ENCODE peak calls at places on chromosomes 16 and 17, in ten cellular contexts. I is HCT116; H is SK-N-SH; K is fibroblast of lung; L is retinal pigment epithelial cell; O is cardiac fibroblast; J is Jurkat, Clone E6-1; Q is aorta; E is lower leg skin; M is Panc1. V is an unnamed sample.

GRCh38 chr16:29645699-29646187 is 17.3 kb upstream of the SPN start:
- DNase-seq in I (peak; percentile 49), H (peak; percentile 63), K (no peak), L (no peak), O (peak; percentile 41), J (peak; percentile 56), Q (peak; percentile 25), E (no peak), M (no peak), V (no peak)

GRCh38 chr17:53472586-53472985 is 350.1 kb upstream of the KIF2B start:
- DNase-seq in I (no peak), H (no peak), K (peak; percentile 40), L (peak; percentile 34), O (peak; percentile 7), J (no peak), Q (no peak), E (no peak), M (no peak), V (no peak)

GRCh38 chr17:50133769-50134099 is 3.8 kb upstream of the SAMD14 start:
- DNase-seq in I (no peak), H (no peak), K (no peak), L (no peak), O (no peak), J (no peak), Q (no peak), E (no peak), M (no peak), V (no peak)

GRCh38 chr16:66750279-66751134 is 902 bp downstream of the DYNC1LI2 start:
- DNase-seq in I (no peak), H (no peak), K (no peak), L (no peak), O (peak; percentile 13), J (peak; percentile 24), Q (no peak), E (no peak), M (no peak), V (no peak)

GRCh38 chr17:7857724-7858486 is at the start of gene CYB5D1:
- DNase-seq in I (peak; percentile 94), H (peak; percentile 80), K (peak; percentile 92), L (no peak), O (peak; percentile 97), J (peak; percentile 92), Q (peak; percentile 94), E (peak; percentile 98), M (peak; percentile 98), V (peak; percentile 85)

GRCh38 chr17:49316889-49317288 is 45.2 kb downstream of the ZNF652 start:
- DNase-seq in I (no peak), H (no peak), K (no peak), L (no peak), O (no peak), J (no peak), Q (no peak), E (no peak), M (no peak), V (no peak)

GRCh38 chr17:19002805-19003542 is 1.6 kb downstream of the FAM83G start:
- DNase-seq in I (no peak), H (no peak), K (peak; percentile 77), L (no peak), O (peak; percentile 65), J (no peak), Q (no peak), E (no peak), M (no peak), V (no peak)

GRCh38 chr17:79944821-79945391 is 90.8 kb downstream of the TBC1D16 start:
- DNase-seq in I (no peak), H (peak; percentile 35), K (no peak), L (no peak), O (no peak), J (no peak), Q (peak; percentile 46), E (peak; percentile 84), M (no peak), V (no peak)

GRCh38 chr16:15682105-15682570 is 32.1 kb downstream of the NDE1 start:
- DNase-seq in I (peak; percentile 33), H (no peak), K (peak; percentile 68), L (peak; percentile 63), O (peak; percentile 86), J (peak; percentile 32), Q (peak; percentile 76), E (no peak), M (peak; percentile 86), V (peak; percentile 55)

GRCh38 chr16:53821957-53822625 is 118.1 kb downstream of the FTO start:
- DNase-seq in I (no peak), H (no peak), K (peak; percentile 91), L (no peak), O (peak; percentile 89), J (no peak), Q (no peak), E (no peak), M (no peak), V (no peak)

GRCh38 chr16:676565-677297 is 1.3 kb downstream of the RHBDL1 start:
- DNase-seq in I (no peak), H (no peak), K (no peak), L (no peak), O (no peak), J (no peak), Q (no peak), E (peak; percentile 93), M (no peak), V (no peak)

GRCh38 chr16:48613061-48613957 is 3.3 kb upstream of the N4BP1 start:
- DNase-seq in I (no peak), H (no peak), K (no peak), L (no peak), O (peak; percentile 35), J (peak; percentile 80), Q (no peak), E (peak; percentile 61), M (no peak), V (no peak)

GRCh38 chr17:77594416-77595209 is 363.9 kb upstream of the TNRC6C start:
- DNase-seq in I (no peak), H (no peak), K (no peak), L (no peak), O (no peak), J (peak; percentile 54), Q (peak; percentile 14), E (peak; percentile 77), M (no peak), V (no peak)

GRCh38 chr17:17900615-17901520 is 64.1 kb upstream of the SREBF1 start:
- DNase-seq in I (peak; percentile 78), H (peak; percentile 77), K (peak; percentile 95), L (peak; percentile 77), O (peak; percentile 95), J (no peak), Q (peak; percentile 89), E (peak; percentile 96), M (no peak), V (peak; percentile 99)

GRCh38 chr17:75475144-75475835 is 18.9 kb downstream of the TMEM94 start:
- DNase-seq in I (no peak), H (no peak), K (peak; percentile 30), L (no peak), O (peak; percentile 18), J (no peak), Q (no peak), E (no peak), M (no peak), V (no peak)

GRCh38 chr16:68272501-68273209 is 8.3 kb downstream of the SLC7A6 start:
- DNase-seq in I (no peak), H (no peak), K (no peak), L (no peak), O (no peak), J (no peak), Q (no peak), E (no peak), M (no peak), V (no peak)

GRCh38 chr16:88881090-88881580 is 14.7 kb upstream of the PABPN1L start:
- DNase-seq in I (no peak), H (no peak), K (no peak), L (no peak), O (no peak), J (no peak), Q (no peak), E (no peak), M (no peak), V (no peak)
- H3K4me3 ChIP-seq in I (no peak overlapping the region), H (no peak overlapping the region), K (no peak overlapping the region), L (no peak overlapping the region), O (no peak overlapping the region), J (no peak overlapping the region), Q (no peak overlapping the region), E (no peak overlapping the region), M (no peak overlapping the region), V (no peak overlapping the region)

DNA sequence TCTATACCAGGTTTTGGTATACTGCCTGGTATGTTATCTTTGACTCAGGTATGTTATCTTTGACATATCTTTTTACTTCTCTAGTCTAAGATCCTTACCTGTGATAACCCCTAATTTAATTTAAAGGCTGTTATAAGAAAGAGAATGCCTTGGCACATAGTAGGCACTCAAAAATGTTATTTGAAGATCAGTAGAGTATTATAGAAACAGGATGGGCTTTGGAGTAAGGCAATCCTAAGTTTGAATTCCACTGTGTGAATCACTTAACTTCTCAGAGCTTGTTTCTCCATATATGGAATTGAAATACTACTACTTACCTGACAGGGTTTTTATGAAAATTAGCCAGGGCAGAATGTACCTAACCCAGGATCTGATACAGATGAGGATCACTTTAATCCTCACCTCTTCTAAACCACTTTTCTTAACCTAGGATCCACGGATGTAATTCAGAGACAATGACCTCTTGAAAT is 1.2 kb downstream of the BRIP1 start:
- DNase-seq in I (no peak), H (no peak), K (peak; percentile 57), L (no peak), O (peak; percentile 53), J (no peak), Q (no peak), E (no peak), M (no peak), V (no peak)
- H3K4me3 ChIP-seq in I (peak overlapping the region; percentile 82), H (peak overlapping the region; percentile 95), K (peak overlapping the region; percentile 96), L (peak overlapping the region; percentile 87), O (no peak overlapping the region), J (peak overlapping the region; percentile 90), Q (no peak overlapping the region), E (no peak overlapping the region), M (peak overlapping the region; percentile 93), V (peak overlapping the region; percentile 77)

GRCh38 chr16:26727801-26728200 is 338.9 kb upstream of the C16orf82 start:
- DNase-seq in I (no peak), H (no peak), K (no peak), L (no peak), O (no peak), J (no peak), Q (no peak), E (no peak), M (no peak), V (no peak)
- H3K4me3 ChIP-seq in I (no peak overlapping the region), H (no peak overlapping the region), K (no peak overlapping the region), L (no peak overlapping the region), O (no peak overlapping the region), J (no peak overlapping the region), Q (no peak overlapping the region), E (no peak overlapping the region), M (no peak overlapping the region), V (no peak overlapping the region)

DNA sequence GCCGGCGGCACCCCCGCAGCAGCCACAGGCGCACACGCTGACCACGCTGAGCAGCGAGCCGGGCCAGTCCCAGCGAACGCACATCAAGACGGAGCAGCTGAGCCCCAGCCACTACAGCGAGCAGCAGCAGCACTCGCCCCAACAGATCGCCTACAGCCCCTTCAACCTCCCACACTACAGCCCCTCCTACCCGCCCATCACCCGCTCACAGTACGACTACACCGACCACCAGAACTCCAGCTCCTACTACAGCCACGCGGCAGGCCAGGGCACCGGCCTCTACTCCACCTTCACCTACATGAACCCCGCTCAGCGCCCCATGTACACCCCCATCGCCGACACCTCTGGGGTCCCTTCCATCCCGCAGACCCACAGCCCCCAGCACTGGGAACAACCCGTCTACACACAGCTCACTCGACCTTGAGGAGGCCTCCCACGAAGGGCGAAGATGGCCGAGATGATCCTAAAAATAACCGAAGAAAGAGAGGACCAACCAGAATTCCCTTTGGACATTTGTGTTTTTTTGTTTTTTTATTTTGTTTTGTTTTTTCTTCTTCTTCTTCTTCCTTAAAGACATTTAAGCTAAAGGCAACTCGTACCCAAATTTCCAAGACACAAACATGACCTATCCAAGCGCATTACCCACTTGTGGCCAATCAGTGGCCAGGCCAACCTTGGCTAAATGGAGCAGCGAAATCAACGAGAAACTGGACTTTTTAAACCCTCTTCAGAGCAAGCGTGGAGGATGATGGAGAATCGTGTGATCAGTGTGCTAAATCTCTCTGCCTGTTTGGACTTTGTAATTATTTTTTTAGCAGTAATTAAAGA is 3.4 kb downstream of the SOX9 start:
- DNase-seq in I (no peak), H (peak; percentile 25), K (peak; percentile 53), L (no peak), O (no peak), J (no peak), Q (no peak), E (no peak), M (no peak), V (no peak)
- H3K4me3 ChIP-seq in I (no peak overlapping the region), H (no peak overlapping the region), K (no peak overlapping the region), L (peak overlapping the region; percentile 45), O (peak overlapping the region; percentile 36), J (no peak overlapping the region), Q (no peak overlapping the region), E (no peak overlapping the region), M (peak overlapping the region; percentile 63), V (no peak overlapping the region)